ENCODE peak calls at places on chromosomes 12 and 14, in six cellular contexts. P, E, C, T, H and X are unnamed samples.
A peak's percentile ranks its signal among the peaks of the same experiment; 100 is the strongest.

GRCh38 chr12:57837779-57838562 is 8.6 kb downstream of the CTDSP2 start:
- DNase-seq in P (no peak), E (peak; percentile 50), C (peak; percentile 73), T (no peak), H (peak; percentile 74), X (peak; percentile 53)

GRCh38 chr14:86912689-86913088 is 1080.3 kb downstream of the GALC start:
- DNase-seq in P (no peak), E (no peak), C (no peak), T (no peak), H (peak; percentile 32), X (no peak)

GRCh38 chr12:12469386-12469785 is 93.3 kb downstream of the DUSP16 start:
- DNase-seq in P (no peak), E (no peak), C (no peak), T (peak; percentile 82), H (peak; percentile 99), X (peak; percentile 99)

GRCh38 chr14:22303589-22304195 is 285.3 kb downstream of the DAD1 start:
- DNase-seq in P (no peak), E (peak; percentile 46), C (no peak), T (no peak), H (no peak), X (no peak)

GRCh38 chr14:52119030-52119429 is 50.2 kb upstream of the NID2 start:
- DNase-seq in P (peak; percentile 53), E (no peak), C (no peak), T (no peak), H (no peak), X (peak; percentile 13)

GRCh38 chr12:3255071-3255470 is 177.9 kb downstream of the TSPAN9 start:
- DNase-seq in P (no peak), E (no peak), C (no peak), T (no peak), H (no peak), X (no peak)

GRCh38 chr12:78645956-78646355 is 218.6 kb upstream of the SYT1 start:
- DNase-seq in P (no peak), E (no peak), C (no peak), T (no peak), H (peak; percentile 4), X (no peak)

GRCh38 chr12:18139989-18140596 is 50.1 kb upstream of the RERGL start:
- DNase-seq in P (no peak), E (peak; percentile 68), C (no peak), T (no peak), H (peak; percentile 14), X (peak; percentile 9)

GRCh38 chr12:98997-99396 is 32.4 kb downstream of the IQSEC3 start:
- DNase-seq in P (no peak), E (no peak), C (no peak), T (no peak), H (no peak), X (no peak)

GRCh38 chr12:131901431-131902331 is 7.3 kb downstream of the ULK1 start:
- DNase-seq in P (peak; percentile 48), E (no peak), C (peak; percentile 44), T (no peak), H (no peak), X (peak; percentile 48)

GRCh38 chr14:63276492-63277342 is 42.0 kb downstream of the GPHB5 start:
- DNase-seq in P (no peak), E (peak; percentile 48), C (no peak), T (no peak), H (peak; percentile 79), X (peak; percentile 65)

GRCh38 chr12:108611884-108612415 is 14.1 kb upstream of the TMEM119 start:
- DNase-seq in P (no peak), E (peak; percentile 73), C (no peak), T (no peak), H (peak; percentile 90), X (peak; percentile 85)

GRCh38 chr12:53502331-53502730 is 1.2 kb downstream of the TARBP2 start:
- DNase-seq in P (no peak), E (no peak), C (no peak), T (no peak), H (no peak), X (no peak)

GRCh38 chr14:104392001-104392395 is 187.6 kb upstream of the C14orf180 start:
- DNase-seq in P (no peak), E (peak; percentile 52), C (no peak), T (no peak), H (no peak), X (no peak)

GRCh38 chr12:31897791-31898503 is 61.3 kb upstream of the RESF1 start:
- DNase-seq in P (no peak), E (peak; percentile 32), C (peak; percentile 66), T (no peak), H (no peak), X (peak; percentile 12)

GRCh38 chr12:28099862-28100261 is 90.4 kb upstream of the CCDC91 start:
- DNase-seq in P (no peak), E (no peak), C (no peak), T (no peak), H (no peak), X (no peak)

GRCh38 chr12:57521475-57522018 is 1.1 kb upstream of the MBD6 start:
- DNase-seq in P (no peak), E (no peak), C (peak; percentile 61), T (peak; percentile 70), H (no peak), X (no peak)

GRCh38 chr14:105193916-105194782 is 13.0 kb upstream of the NUDT14 start:
- DNase-seq in P (no peak), E (peak; percentile 75), C (no peak), T (no peak), H (no peak), X (no peak)

GRCh38 chr12:4290011-4290790 is 16.6 kb downstream of the CCND2 start:
- DNase-seq in P (no peak), E (no peak), C (no peak), T (no peak), H (no peak), X (no peak)

GRCh38 chr12:105539735-105540134 is 209.2 kb downstream of the C12orf75 start:
- DNase-seq in P (no peak), E (no peak), C (no peak), T (no peak), H (no peak), X (no peak)

GRCh38 chr12:106145539-106146447 is 7.0 kb upstream of the NUAK1 start:
- DNase-seq in P (peak; percentile 47), E (no peak), C (no peak), T (no peak), H (no peak), X (no peak)

GRCh38 chr14:35051796-35052195 is 5.7 kb downstream of the FAM177A1 start:
- DNase-seq in P (no peak), E (no peak), C (no peak), T (no peak), H (no peak), X (no peak)

GRCh38 chr12:125111403-125111802 is 46.2 kb downstream of the AACS start:
- DNase-seq in P (no peak), E (no peak), C (no peak), T (no peak), H (no peak), X (no peak)

GRCh38 chr12:108854055-108854452 is 3.3 kb downstream of the SSH1 start:
- DNase-seq in P (peak; percentile 15), E (no peak), C (no peak), T (no peak), H (no peak), X (peak; percentile 82)

GRCh38 chr12:103441437-103442186 is 54.2 kb downstream of the C12orf42 start:
- DNase-seq in P (no peak), E (peak; percentile 92), C (no peak), T (no peak), H (no peak), X (no peak)

GRCh38 chr12:53186745-53187144 is 6.0 kb upstream of the CSAD start:
- DNase-seq in P (no peak), E (no peak), C (no peak), T (no peak), H (no peak), X (no peak)

GRCh38 chr12:132217371-132217770 is 73.1 kb downstream of the NOC4L start:
- DNase-seq in P (no peak), E (no peak), C (no peak), T (no peak), H (no peak), X (no peak)

GRCh38 chr12:80211671-80212070 is 112.3 kb downstream of the OTOGL start:
- DNase-seq in P (no peak), E (no peak), C (no peak), T (no peak), H (no peak), X (no peak)
- H3K27ac ChIP-seq in P (no peak overlapping the region), E (no peak overlapping the region), C (no peak overlapping the region), T (peak overlapping the region; percentile 33), H (no peak overlapping the region), X (no peak overlapping the region)

DNA sequence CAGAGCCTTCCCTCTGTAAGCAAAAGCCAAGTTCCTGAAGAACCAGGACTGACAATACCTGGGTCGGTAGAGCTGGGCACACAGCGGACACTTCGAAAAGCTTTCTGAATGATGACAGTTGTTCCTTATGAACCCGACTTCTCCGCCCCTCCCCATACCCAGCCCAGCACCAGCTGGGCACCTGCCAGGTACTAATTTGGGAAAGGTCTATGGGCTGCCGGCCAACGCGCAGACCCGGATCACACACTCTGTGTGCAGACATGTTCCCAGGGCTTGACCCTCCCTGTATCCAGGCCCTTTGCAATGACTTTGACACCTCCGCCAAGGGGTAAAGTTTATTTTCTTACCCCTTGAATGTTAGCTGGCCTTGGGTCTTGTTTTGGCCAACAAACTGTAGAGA is 18.8 kb downstream of the ITPK1 start:
- DNase-seq in P (no peak), E (no peak), C (no peak), T (no peak), H (no peak), X (no peak)
- H3K27ac ChIP-seq in P (no peak overlapping the region), E (no peak overlapping the region), C (no peak overlapping the region), T (no peak overlapping the region), H (no peak overlapping the region), X (no peak overlapping the region)

DNA sequence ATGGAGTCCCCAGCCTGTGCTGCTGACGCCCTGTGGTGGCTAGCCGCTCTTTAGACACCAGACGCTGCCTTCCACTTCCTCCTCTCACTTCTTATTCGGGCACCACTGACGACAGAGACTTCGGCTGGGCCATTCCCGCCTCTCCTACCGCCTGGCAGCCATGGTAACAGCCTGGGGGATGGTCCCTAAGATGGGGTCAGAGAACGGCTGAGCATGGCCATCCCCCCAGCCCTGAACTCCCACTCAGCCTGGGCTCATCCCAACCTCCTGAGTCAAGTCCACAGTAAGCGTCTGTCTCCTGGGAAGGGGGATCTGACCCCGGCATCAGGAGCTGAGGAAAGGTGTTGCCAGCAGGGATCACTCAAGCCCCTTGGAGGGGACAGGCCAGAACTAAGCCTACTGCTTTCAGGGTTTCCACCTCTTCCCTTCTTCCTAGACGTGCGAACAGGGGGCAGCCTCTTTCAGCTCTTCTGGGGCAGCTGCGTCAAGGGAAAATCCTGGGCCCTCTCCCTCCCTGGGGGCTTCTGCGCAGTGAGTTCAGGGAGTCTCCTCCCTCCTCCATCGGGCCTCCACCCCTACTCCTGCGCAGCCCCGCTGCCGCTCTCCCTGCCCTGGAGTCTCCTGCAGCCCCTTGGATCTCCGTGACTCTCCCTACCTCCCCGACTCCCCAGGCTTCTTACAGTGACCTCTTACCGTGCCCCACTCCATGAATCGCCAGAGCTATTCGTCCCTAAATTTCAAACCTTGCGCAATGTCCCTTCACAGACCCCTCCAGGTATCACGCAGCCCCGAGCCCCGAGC is 643 bp upstream of the TAMALIN start:
- DNase-seq in P (no peak), E (peak; percentile 61), C (peak; percentile 87), T (no peak), H (no peak), X (no peak)
- H3K27ac ChIP-seq in P (no peak overlapping the region), E (no peak overlapping the region), C (no peak overlapping the region), T (peak overlapping the region; percentile 95), H (no peak overlapping the region), X (no peak overlapping the region)

DNA sequence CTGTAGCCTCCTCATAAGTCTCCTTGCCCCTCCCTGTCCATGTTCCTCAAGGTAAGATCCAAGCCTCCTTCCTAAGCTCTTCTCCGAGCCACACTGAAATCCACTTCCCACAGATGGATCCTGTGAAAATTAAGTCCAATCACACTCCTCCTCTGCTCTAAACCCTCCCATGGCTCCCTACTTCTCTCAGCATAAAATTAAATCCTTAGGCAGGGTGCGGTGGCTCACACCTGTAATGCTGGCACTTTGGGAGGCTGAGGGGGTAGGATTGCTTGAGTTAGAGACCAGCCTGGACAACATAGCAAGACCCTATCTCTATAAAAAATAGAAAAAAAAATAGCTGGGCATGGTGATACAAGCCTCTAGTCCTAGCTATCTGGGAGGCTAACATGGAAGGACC is 2.3 kb downstream of the PHETA1 start:
- DNase-seq in P (no peak), E (no peak), C (no peak), T (no peak), H (no peak), X (no peak)
- H3K27ac ChIP-seq in P (no peak overlapping the region), E (no peak overlapping the region), C (no peak overlapping the region), T (no peak overlapping the region), H (no peak overlapping the region), X (no peak overlapping the region)